ENCODE peak calls at places on chromosomes 4 and X, in eight cellular contexts. M is pancreas, U is transverse colon, P is tibial nerve, C is HepG2, K is ovary, H is DND-41, G is colonic mucosa. Y is an unnamed sample. For H3K4me1, the result is how much of the 10 kb centered on the place peaks cover.

GRCh38 chr4:86247328-86247727 is 112.5 kb downstream of the MAPK10 start:
- DNase-seq in M (no peak), U (no peak), P (no peak), C (no peak), K (no peak), H (no peak), G (no peak), Y (no peak)

GRCh38 chr4:72390409-72390808 is 178.6 kb downstream of the ADAMTS3 start:
- DNase-seq in M (no peak), U (no peak), P (no peak), C (no peak), K (no peak), H (no peak), G (no peak), Y (no peak)

GRCh38 chrX:45050558-45050957 is 150.1 kb downstream of the DIPK2B start:
- DNase-seq in M (no peak), U (no peak), P (no peak), C (no peak), K (no peak), H (no peak), G (no peak), Y (no peak)

GRCh38 chr4:83613023-83613422 is 77.1 kb downstream of the GPAT3 start:
- DNase-seq in M (no peak), U (no peak), P (no peak), C (no peak), K (no peak), H (no peak), G (no peak), Y (no peak)

GRCh38 chr4:929096-929765 is 2.9 kb downstream of the GAK start:
- DNase-seq in M (no peak), U (no peak), P (no peak), C (no peak), K (no peak), H (no peak), G (no peak), Y (no peak)

GRCh38 chr4:3427134-3427476 is 14.7 kb upstream of the HGFAC start:
- DNase-seq in M (no peak), U (no peak), P (no peak), C (no peak), K (no peak), H (no peak), G (no peak), Y (no peak)

GRCh38 chr4:160319868-160320260 is 1217.0 kb downstream of the RAPGEF2 start:
- DNase-seq in M (no peak), U (no peak), P (no peak), C (no peak), K (no peak), H (no peak), G (no peak), Y (no peak)

GRCh38 chr4:185865901-185866328 is 53.9 kb upstream of the SORBS2 start:
- DNase-seq in M (peak), U (peak), P (no peak), C (no peak), K (no peak), H (no peak), G (peak), Y (no peak)

GRCh38 chr4:56727150-56727549 is 46.1 kb upstream of the HOPX start:
- DNase-seq in M (no peak), U (no peak), P (no peak), C (no peak), K (no peak), H (no peak), G (no peak), Y (no peak)

GRCh38 chr4:22487333-22487732 is 28.5 kb downstream of the ADGRA3 start:
- DNase-seq in M (no peak), U (no peak), P (no peak), C (peak), K (no peak), H (no peak), G (no peak), Y (no peak)

GRCh38 chr4:52996261-52997131 is 134.4 kb downstream of the RASL11B start:
- DNase-seq in M (peak), U (no peak), P (peak), C (no peak), K (peak), H (no peak), G (no peak), Y (no peak)

GRCh38 chr4:68375667-68376559 is 26.0 kb upstream of the YTHDC1 start:
- DNase-seq in M (peak), U (peak), P (peak), C (peak), K (no peak), H (peak), G (peak), Y (no peak)

GRCh38 chr4:38948551-38948950 is 80.9 kb downstream of the FAM114A1 start:
- DNase-seq in M (no peak), U (peak), P (peak), C (no peak), K (peak), H (no peak), G (no peak), Y (no peak)

GRCh38 chr4:141711211-141711610 is 74.8 kb downstream of the IL15 start:
- DNase-seq in M (no peak), U (no peak), P (peak), C (no peak), K (no peak), H (no peak), G (no peak), Y (no peak)

GRCh38 chrX:119648421-119648775 is 42.2 kb upstream of the NKRF start:
- DNase-seq in M (no peak), U (no peak), P (no peak), C (no peak), K (no peak), H (no peak), G (no peak), Y (no peak)

GRCh38 chrX:54208531-54208930 is 25.5 kb upstream of the FAM120C start:
- DNase-seq in M (no peak), U (no peak), P (no peak), C (no peak), K (no peak), H (no peak), G (no peak), Y (no peak)

GRCh38 chrX:56068274-56068758 is 163.8 kb upstream of the KLF8 start:
- DNase-seq in M (no peak), U (no peak), P (no peak), C (no peak), K (no peak), H (no peak), G (no peak), Y (no peak)

GRCh38 chr4:90317785-90318184 is 190.6 kb downstream of the CCSER1 start:
- DNase-seq in M (no peak), U (no peak), P (no peak), C (no peak), K (no peak), H (no peak), G (no peak), Y (no peak)

GRCh38 chrX:85109235-85109634 is 105.6 kb downstream of the APOOL start:
- DNase-seq in M (peak), U (no peak), P (no peak), C (peak), K (no peak), H (no peak), G (no peak), Y (no peak)

GRCh38 chr4:180106997-180107396 is 2136.2 kb upstream of the TENM3 start:
- DNase-seq in M (no peak), U (no peak), P (no peak), C (no peak), K (no peak), H (no peak), G (no peak), Y (no peak)

GRCh38 chrX:13750204-13750603 is 15.7 kb downstream of the OFD1 start:
- DNase-seq in M (no peak), U (no peak), P (no peak), C (peak), K (no peak), H (no peak), G (no peak), Y (no peak)

GRCh38 chr4:2689825-2690700 is 66.1 kb downstream of the TNIP2 start:
- DNase-seq in M (no peak), U (peak), P (no peak), C (no peak), K (no peak), H (no peak), G (no peak), Y (no peak)

GRCh38 chr4:87092389-87093141 is 127.9 kb downstream of the KLHL8 start:
- DNase-seq in M (peak), U (peak), P (peak), C (peak), K (peak), H (no peak), G (peak), Y (peak)

GRCh38 chr4:145808021-145808650 is 128.2 kb downstream of the C4orf51 start:
- DNase-seq in M (no peak), U (no peak), P (no peak), C (peak), K (no peak), H (no peak), G (no peak), Y (peak)

GRCh38 chr4:170979736-170980135 is 833.5 kb upstream of the GALNTL6 start:
- DNase-seq in M (no peak), U (no peak), P (no peak), C (no peak), K (no peak), H (no peak), G (no peak), Y (no peak)

GRCh38 chr4:61380865-61381264 is 180.7 kb downstream of the ADGRL3 start:
- DNase-seq in M (no peak), U (no peak), P (no peak), C (no peak), K (no peak), H (no peak), G (no peak), Y (no peak)

GRCh38 chr4:154189346-154189745 is 302.3 kb downstream of the DCHS2 start:
- DNase-seq in M (no peak), U (no peak), P (no peak), C (no peak), K (no peak), H (no peak), G (no peak), Y (no peak)

GRCh38 chr4:148515248-148515647 is 73.0 kb upstream of the NR3C2 start:
- DNase-seq in M (no peak), U (no peak), P (no peak), C (no peak), K (no peak), H (no peak), G (no peak), Y (no peak)

GRCh38 chrX:132737743-132738142 is 220.7 kb downstream of the HS6ST2 start:
- DNase-seq in M (peak), U (no peak), P (no peak), C (no peak), K (no peak), H (peak), G (no peak), Y (no peak)

GRCh38 chrX:148609766-148610698 is 109.6 kb downstream of the AFF2 start:
- DNase-seq in M (no peak), U (no peak), P (no peak), C (no peak), K (no peak), H (no peak), G (no peak), Y (no peak)

GRCh38 chr4:21469438-21470032 is 479.0 kb downstream of the KCNIP4 start:
- DNase-seq in M (no peak), U (no peak), P (no peak), C (peak), K (no peak), H (no peak), G (no peak), Y (no peak)

GRCh38 chr4:121181493-121181892 is 17.4 kb upstream of the TNIP3 start:
- DNase-seq in M (no peak), U (no peak), P (no peak), C (no peak), K (no peak), H (no peak), G (no peak), Y (no peak)

GRCh38 chr4:109721033-109721432 is 8.8 kb downstream of the PLA2G12A start:
- DNase-seq in M (no peak), U (no peak), P (no peak), C (no peak), K (no peak), H (no peak), G (no peak), Y (no peak)

GRCh38 chrX:40174594-40175415 is 77.0 kb upstream of the BCOR start:
- DNase-seq in M (peak), U (peak), P (no peak), C (peak), K (peak), H (peak), G (peak), Y (no peak)

DNA sequence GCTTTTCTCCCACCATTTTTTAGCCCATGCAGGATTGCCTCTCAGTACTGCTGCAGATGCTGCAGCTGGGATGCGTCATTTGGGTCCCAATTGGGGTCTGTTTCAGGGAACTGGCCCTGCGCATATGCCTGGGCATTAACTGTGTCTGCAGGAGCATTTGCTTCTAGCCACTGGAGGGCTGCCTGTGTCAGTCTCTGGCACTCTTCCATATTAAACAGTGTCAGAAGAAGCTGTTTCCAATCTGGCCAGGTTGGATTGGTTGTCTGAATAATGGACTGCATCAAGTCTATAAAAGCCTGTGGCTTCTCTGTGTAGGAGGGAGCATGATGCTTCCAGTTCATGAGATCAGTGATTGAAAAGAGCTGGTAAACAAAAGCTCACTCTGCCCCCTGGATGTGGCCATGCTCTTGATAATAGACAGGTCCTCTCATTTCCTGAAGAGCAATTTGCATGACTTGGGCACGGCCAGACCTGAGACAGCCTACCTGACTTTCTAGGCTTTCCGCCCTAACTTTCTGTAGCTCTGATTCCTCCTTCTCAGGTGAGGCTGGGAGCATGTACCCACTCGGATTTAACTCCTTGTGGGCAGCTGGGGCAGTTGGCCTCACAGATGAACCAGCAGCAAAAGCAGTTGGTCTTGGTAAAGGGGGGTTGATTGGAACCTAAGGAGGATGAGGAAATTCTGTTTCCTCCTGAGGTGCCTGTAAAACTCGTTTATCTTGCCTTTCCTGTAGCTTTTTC is 29.2 kb downstream of the SULT1E1 start:
- DNase-seq in M (peak), U (peak), P (no peak), C (peak), K (no peak), H (no peak), G (peak), Y (no peak)
- H3K27ac ChIP-seq in M (no peak), U (peak), P (peak), C (peak), K (no peak), H (no peak), G (peak), Y (no peak)

GRCh38 chrX:151151668-151152267 is 24.6 kb upstream of the GPR50 start:
- DNase-seq in M (peak), U (peak), P (peak), C (peak), K (no peak), H (peak), G (peak), Y (no peak)
- H3K4me1 ChIP-seq in M (under half), U (under half), P (under half), C (under half), K (under half), H (under half), G (under half), Y (under half)

DNA sequence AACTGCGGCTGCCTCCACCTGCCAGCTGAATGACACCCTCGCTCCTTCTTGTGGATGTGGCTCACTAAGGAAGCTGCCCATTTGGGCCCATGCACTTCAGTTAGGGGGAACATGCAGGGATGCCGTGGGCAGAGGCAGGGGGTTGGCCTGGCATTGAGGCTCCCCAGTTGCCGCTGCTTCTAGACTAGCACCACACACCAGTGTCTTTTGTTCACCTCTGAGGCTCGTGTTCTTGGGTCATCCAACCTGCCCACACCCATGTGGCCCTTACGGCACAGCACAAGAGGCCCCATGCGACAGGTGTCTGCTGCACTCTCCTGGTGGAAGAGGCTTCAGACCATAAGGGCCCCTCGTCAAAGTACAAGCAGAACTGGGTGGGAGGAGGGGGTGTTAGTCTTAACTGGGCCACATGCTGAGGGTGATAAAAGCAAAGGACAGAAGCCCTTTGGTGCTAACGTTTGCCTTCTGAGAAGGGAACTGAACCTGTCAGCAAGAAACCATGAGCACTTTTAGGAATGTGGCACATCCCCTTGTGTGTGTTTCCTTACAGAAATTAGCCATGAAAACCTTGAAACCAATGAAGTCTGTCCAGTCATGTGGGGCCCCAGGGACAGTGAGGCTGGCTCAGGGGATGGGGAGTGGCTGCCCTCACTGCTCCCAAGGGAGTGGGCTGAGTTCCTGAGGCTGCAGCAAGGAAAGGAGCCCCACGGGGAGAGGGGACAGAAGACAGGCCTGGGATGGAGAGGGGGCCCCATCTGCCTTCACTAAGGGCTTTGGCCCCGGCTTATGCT is 39.2 kb downstream of the MAP7D3 start:
- DNase-seq in M (no peak), U (no peak), P (no peak), C (no peak), K (no peak), H (no peak), G (no peak), Y (no peak)
- H3K27ac ChIP-seq in M (no peak), U (peak), P (no peak), C (no peak), K (no peak), H (no peak), G (no peak), Y (no peak)

GRCh38 chrX:11423362-11423818 is 130.2 kb downstream of the AMELX start:
- DNase-seq in M (peak), U (peak), P (peak), C (no peak), K (no peak), H (no peak), G (peak), Y (no peak)
- H3K4me1 ChIP-seq in M (under half), U (under half), P (under half), C (under half), K (under half), H (under half), G (under half), Y (under half)

DNA sequence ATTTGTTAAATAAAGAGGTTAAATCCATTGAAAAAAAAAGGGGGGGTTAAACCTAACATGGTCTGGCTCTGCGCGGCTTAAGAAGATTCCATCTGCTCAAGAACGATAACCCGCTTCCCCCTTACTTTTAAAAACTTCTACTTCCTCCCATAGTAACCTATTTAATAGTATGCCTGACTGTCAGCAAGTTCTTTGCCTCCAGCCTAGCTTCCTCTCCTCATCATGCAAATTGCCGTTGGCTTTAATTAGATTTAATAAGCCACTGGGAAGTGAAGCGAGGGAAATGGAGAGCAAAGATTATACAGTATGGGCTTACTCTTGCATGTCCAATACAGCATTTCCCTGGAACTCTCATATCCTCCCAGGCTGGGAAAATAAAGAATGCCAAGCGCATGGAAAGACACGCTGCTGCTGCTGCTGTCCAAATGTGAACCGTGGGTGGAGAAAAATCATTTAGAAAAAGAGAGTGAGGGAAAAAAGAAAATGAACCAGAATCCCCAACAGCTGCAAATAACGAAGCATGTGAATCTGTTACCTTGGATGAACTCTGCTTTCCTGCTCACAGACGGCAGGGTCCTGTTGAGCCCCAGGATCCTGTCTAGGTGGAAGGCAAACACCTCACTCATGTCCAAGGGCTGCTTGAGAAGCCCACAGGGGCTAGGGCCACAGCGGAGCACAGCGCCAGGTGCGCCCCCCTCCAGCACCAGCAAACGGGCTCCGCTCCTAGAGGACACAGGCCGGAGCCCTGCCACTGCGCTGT is 2.7 kb downstream of the GASK1B start:
- DNase-seq in M (no peak), U (no peak), P (no peak), C (peak), K (no peak), H (no peak), G (no peak), Y (no peak)
- H3K27ac ChIP-seq in M (no peak), U (peak), P (peak), C (peak), K (peak), H (no peak), G (peak), Y (no peak)

GRCh38 chrX:10450959-10451355 is 169.4 kb downstream of the MID1 start:
- DNase-seq in M (no peak), U (no peak), P (no peak), C (no peak), K (no peak), H (no peak), G (no peak), Y (no peak)
- H3K4me1 ChIP-seq in M (under half), U (under half), P (under half), C (under half), K (under half), H (under half), G (under half), Y (under half)

GRCh38 chr4:15778742-15779231 is 659 bp downstream of the CD38 start:
- DNase-seq in M (peak), U (peak), P (no peak), C (no peak), K (no peak), H (peak), G (peak), Y (no peak)
- H3K27ac ChIP-seq in M (no peak), U (peak), P (peak), C (no peak), K (no peak), H (peak), G (peak), Y (no peak)

DNA sequence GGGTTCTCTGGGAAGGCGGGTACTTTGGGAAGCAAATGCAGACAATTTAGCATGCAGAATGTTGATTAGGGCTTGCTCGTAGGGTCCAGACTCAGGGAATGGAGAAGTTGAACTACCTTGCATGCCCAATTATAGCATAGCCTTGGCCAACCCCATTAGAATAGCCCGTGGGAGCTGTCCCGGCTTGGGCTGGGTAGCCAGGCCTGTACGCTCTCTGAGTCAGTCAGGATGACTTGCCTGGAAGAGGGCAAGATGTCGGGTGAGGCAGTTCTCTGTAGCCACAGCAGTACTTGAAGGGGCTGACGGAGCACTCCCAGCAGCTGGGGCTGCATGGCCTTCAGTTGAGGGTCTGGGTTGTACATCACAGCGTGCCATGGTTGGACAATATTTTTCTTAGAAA is 19.5 kb downstream of the KIAA0232 start:
- DNase-seq in M (no peak), U (no peak), P (no peak), C (no peak), K (no peak), H (no peak), G (no peak), Y (no peak)
- H3K4me1 ChIP-seq in M (under half), U (under half), P (under half), C (under half), K (under half), H (under half), G (under half), Y (under half)